ENCODE peak calls at places on chromosomes 1 and 21, in nine cellular contexts. R is AG04449; B is hippocampal formation; U is GM06990; Q is NCI-H510A treated with DMSO at 0.1 percent for 48 hours; A is gastrocnemius medialis; S is body of pancreas; W is amygdala; M is activated T-helper 1 cell treated with anti-CD3 and anti-CD28 coated beads, Interleukin-12 subunit alpha, Interleukin-12 subunit beta, Interleukin-2, Interleukin-4 antibody, amounts not matched to agents 30 ng/mL and 10 ng/mL and 1 ng/mL, durations not matched to agents 14 hours and 24 hours and 36 hours. K is an unnamed sample.

GRCh38 chr1:240385985-240386978 is 225.7 kb downstream of the GREM2 start:
- DNase-seq in R (peak), B (no peak), U (no peak), Q (no peak), A (no peak), S (no peak), W (no peak), M (no peak), K (no peak)

GRCh38 chr1:51990478-51990965 is at the start of gene RAB3B:
- DNase-seq in R (no peak), B (no peak), U (peak), Q (peak), A (no peak), S (peak), W (no peak), M (peak), K (peak)

GRCh38 chr21:15638856-15639549 is 90.8 kb upstream of the USP25 start:
- DNase-seq in R (no peak), B (no peak), U (no peak), Q (no peak), A (no peak), S (peak), W (no peak), M (no peak), K (no peak)

GRCh38 chr1:44237721-44238457 is 24.6 kb downstream of the DMAP1 start:
- DNase-seq in R (no peak), B (no peak), U (peak), Q (peak), A (no peak), S (no peak), W (no peak), M (peak), K (peak)

GRCh38 chr1:206809504-206810084 is 37.3 kb upstream of the IL10 start:
- DNase-seq in R (no peak), B (no peak), U (no peak), Q (peak), A (no peak), S (peak), W (no peak), M (no peak), K (no peak)

GRCh38 chr1:61079898-61080336 is 2.4 kb upstream of the NFIA start:
- DNase-seq in R (no peak), B (peak), U (no peak), Q (peak), A (peak), S (peak), W (peak), M (no peak), K (no peak)

GRCh38 chr21:46661211-46661625 is 25.7 kb downstream of the PRMT2 start:
- DNase-seq in R (peak), B (peak), U (peak), Q (no peak), A (no peak), S (peak), W (no peak), M (peak), K (no peak)

GRCh38 chr1:85061711-85062424 is 13.6 kb upstream of the MCOLN3 start:
- DNase-seq in R (peak), B (peak), U (peak), Q (peak), A (peak), S (peak), W (peak), M (peak), K (peak)

GRCh38 chr1:230267338-230268065 is 158.6 kb downstream of the PGBD5 start:
- DNase-seq in R (no peak), B (no peak), U (no peak), Q (peak), A (no peak), S (no peak), W (no peak), M (no peak), K (no peak)

GRCh38 chr1:38133781-38134180 is 87.2 kb upstream of the POU3F1 start:
- DNase-seq in R (no peak), B (peak), U (no peak), Q (no peak), A (no peak), S (no peak), W (no peak), M (no peak), K (no peak)

GRCh38 chr1:59150537-59151386 is 146.1 kb upstream of the FGGY start:
- DNase-seq in R (peak), B (no peak), U (peak), Q (peak), A (peak), S (peak), W (no peak), M (peak), K (no peak)

GRCh38 chr21:33914188-33914587 is 1.4 kb downstream of the ATP5PO start:
- DNase-seq in R (no peak), B (no peak), U (no peak), Q (no peak), A (no peak), S (no peak), W (no peak), M (no peak), K (no peak)

GRCh38 chr1:237457573-237457972 is 415.6 kb downstream of the RYR2 start:
- DNase-seq in R (no peak), B (no peak), U (no peak), Q (no peak), A (no peak), S (no peak), W (no peak), M (no peak), K (no peak)

GRCh38 chr1:80457409-80457808 is 1343.3 kb upstream of the ADGRL2 start:
- DNase-seq in R (no peak), B (no peak), U (no peak), Q (no peak), A (no peak), S (no peak), W (no peak), M (no peak), K (no peak)

GRCh38 chr1:154352581-154353459 is 27.5 kb downstream of the ATP8B2 start:
- DNase-seq in R (no peak), B (peak), U (no peak), Q (peak), A (no peak), S (peak), W (no peak), M (no peak), K (peak)

GRCh38 chr1:51189421-51190073 is 46.5 kb upstream of the RNF11 start:
- DNase-seq in R (peak), B (peak), U (peak), Q (peak), A (no peak), S (peak), W (no peak), M (peak), K (peak)

GRCh38 chr1:2413495-2414296 is 1.3 kb upstream of the PEX10 start:
- DNase-seq in R (no peak), B (no peak), U (peak), Q (no peak), A (no peak), S (no peak), W (no peak), M (peak), K (no peak)

GRCh38 chr1:23651069-23651808 is 40.4 kb upstream of the RPL11 start:
- DNase-seq in R (no peak), B (no peak), U (no peak), Q (peak), A (peak), S (peak), W (no peak), M (no peak), K (no peak)

GRCh38 chr1:23463286-23463685 is 20.7 kb downstream of the ASAP3 start:
- DNase-seq in R (no peak), B (no peak), U (no peak), Q (no peak), A (no peak), S (no peak), W (no peak), M (no peak), K (no peak)

K was measured in progenitor cell of endocrine pancreas.